ENCODE peak calls at places on chromosome 13, in five cellular contexts. One of them, this sample, is unnamed.

GRCh38 chr13:89890806-89891205 is 1456.7 kb upstream of the MIR17HG start:
- DNase-seq in cardiac fibroblast: no peak
- DNase-seq in AG04450: no peak
- DNase-seq in mammary epithelial cell: no peak
- DNase-seq in GM10248: no peak
- DNase-seq in this sample: no peak

GRCh38 chr13:30737511-30738342 is 2.4 kb downstream of the ALOX5AP start:
- DNase-seq in cardiac fibroblast: no peak
- DNase-seq in AG04450: no peak
- DNase-seq in GM10248: no peak
- DNase-seq in mammary epithelial cell: no peak
- DNase-seq in this sample: no peak

GRCh38 chr13:28181413-28181812 is 43.1 kb downstream of the PAN3 start:
- DNase-seq in mammary epithelial cell: peak; percentile 90
- DNase-seq in GM10248: no peak
- DNase-seq in AG04450: no peak
- DNase-seq in cardiac fibroblast: peak; percentile 15
- DNase-seq in this sample: no peak

GRCh38 chr13:104534847-104535246 is 1468.6 kb upstream of the SLC10A2 start:
- DNase-seq in cardiac fibroblast: no peak
- DNase-seq in mammary epithelial cell: no peak
- DNase-seq in AG04450: no peak
- DNase-seq in GM10248: no peak
- DNase-seq in this sample: no peak

GRCh38 chr13:48165727-48166126 is 67.3 kb upstream of the ITM2B start:
- DNase-seq in AG04450: no peak
- DNase-seq in mammary epithelial cell: no peak
- DNase-seq in cardiac fibroblast: no peak
- DNase-seq in GM10248: no peak
- DNase-seq in this sample: no peak

GRCh38 chr13:90839061-90839460 is 508.4 kb upstream of the MIR17HG start:
- DNase-seq in cardiac fibroblast: no peak
- DNase-seq in AG04450: no peak
- DNase-seq in GM10248: no peak
- DNase-seq in mammary epithelial cell: peak; percentile 38
- DNase-seq in this sample: no peak

GRCh38 chr13:87999791-88000190 is 328.6 kb downstream of the SLITRK5 start:
- DNase-seq in mammary epithelial cell: no peak
- DNase-seq in AG04450: no peak
- DNase-seq in cardiac fibroblast: no peak
- DNase-seq in GM10248: no peak
- DNase-seq in this sample: no peak

GRCh38 chr13:24866488-24866887 is 102.5 kb downstream of the RNF17 start:
- DNase-seq in AG04450: no peak
- DNase-seq in GM10248: no peak
- DNase-seq in mammary epithelial cell: no peak
- DNase-seq in cardiac fibroblast: no peak
- DNase-seq in this sample: no peak

GRCh38 chr13:71252191-71252704 is 614.8 kb downstream of the DACH1 start:
- DNase-seq in mammary epithelial cell: no peak
- DNase-seq in AG04450: no peak
- DNase-seq in GM10248: no peak
- DNase-seq in cardiac fibroblast: peak; percentile 27
- DNase-seq in this sample: no peak
- TF ChIP-seq CTCF in mammary epithelial cell: no peak
- TF ChIP-seq CTCF in AG04450: no peak
- TF ChIP-seq CTCF in GM10248: no peak
- TF ChIP-seq CTCF in cardiac fibroblast: no peak
- TF ChIP-seq CTCF in this sample: no peak

GRCh38 chr13:57632276-57633140 is 964 bp downstream of the PCDH17 start:
- DNase-seq in cardiac fibroblast: peak; percentile 1
- DNase-seq in mammary epithelial cell: no peak
- DNase-seq in GM10248: no peak
- DNase-seq in AG04450: no peak
- DNase-seq in this sample: peak; percentile 24

GRCh38 chr13:57634829-57635165 is 3.3 kb downstream of the PCDH17 start:
- DNase-seq in AG04450: no peak
- DNase-seq in GM10248: no peak
- DNase-seq in mammary epithelial cell: no peak
- DNase-seq in cardiac fibroblast: no peak
- DNase-seq in this sample: no peak

GRCh38 chr13:57633141-57633949 is 1.8 kb downstream of the PCDH17 start:
- DNase-seq in GM10248: no peak
- DNase-seq in cardiac fibroblast: no peak
- DNase-seq in AG04450: no peak
- DNase-seq in mammary epithelial cell: no peak
- DNase-seq in this sample: peak; percentile 15

GRCh38 chr13:57635541-57635940 is 4.0 kb downstream of the PCDH17 start:
- DNase-seq in mammary epithelial cell: no peak
- DNase-seq in cardiac fibroblast: no peak
- DNase-seq in GM10248: no peak
- DNase-seq in AG04450: no peak
- DNase-seq in this sample: no peak

GRCh38 chr13:57633950-57634828 is 2.6 kb downstream of the PCDH17 start:
- DNase-seq in GM10248: no peak
- DNase-seq in mammary epithelial cell: no peak
- DNase-seq in AG04450: no peak
- DNase-seq in cardiac fibroblast: no peak
- DNase-seq in this sample: peak; percentile 13
- TF ChIP-seq CTCF in GM10248: no peak
- TF ChIP-seq CTCF in mammary epithelial cell: no peak
- TF ChIP-seq CTCF in AG04450: no peak
- TF ChIP-seq CTCF in cardiac fibroblast: no peak
- TF ChIP-seq CTCF in this sample: no peak

DNA sequence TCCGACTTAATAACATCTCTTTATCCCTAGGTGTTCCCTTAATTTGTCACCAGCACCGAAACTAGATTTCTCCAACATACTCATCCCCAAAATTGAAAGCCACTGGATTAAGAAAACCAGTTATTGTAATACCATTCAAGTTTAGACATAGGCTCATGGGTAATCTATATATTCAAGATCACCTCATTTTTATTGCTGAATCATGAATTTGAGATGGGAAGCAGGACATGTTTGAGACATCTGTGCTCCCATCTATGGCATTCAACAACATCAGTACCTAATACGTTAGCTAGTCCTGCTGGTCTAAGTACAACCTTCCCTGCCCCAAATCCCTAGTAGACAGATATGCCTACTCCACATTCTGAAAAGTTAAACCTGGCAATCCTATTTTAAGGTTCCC is 820.6 kb downstream of the PCDH9 start:
- DNase-seq in cardiac fibroblast: no peak
- DNase-seq in AG04450: no peak
- DNase-seq in mammary epithelial cell: no peak
- DNase-seq in GM10248: no peak
- DNase-seq in this sample: no peak
- TF ChIP-seq CTCF in cardiac fibroblast: no peak
- TF ChIP-seq CTCF in AG04450: no peak
- TF ChIP-seq CTCF in mammary epithelial cell: no peak
- TF ChIP-seq CTCF in GM10248: no peak
- TF ChIP-seq CTCF in this sample: no peak

GRCh38 chr13:112796190-112796915 is 106.5 kb downstream of the ATP11A start:
- DNase-seq in cardiac fibroblast: no peak
- DNase-seq in GM10248: no peak
- DNase-seq in mammary epithelial cell: no peak
- DNase-seq in AG04450: no peak
- DNase-seq in this sample: no peak
- TF ChIP-seq CTCF in cardiac fibroblast: no peak
- TF ChIP-seq CTCF in GM10248: no peak
- TF ChIP-seq CTCF in mammary epithelial cell: no peak
- TF ChIP-seq CTCF in AG04450: no peak
- TF ChIP-seq CTCF in this sample: no peak

GRCh38 chr13:109198585-109198984 is 569.2 kb downstream of the MYO16 start:
- DNase-seq in mammary epithelial cell: peak; percentile 96
- DNase-seq in AG04450: no peak
- DNase-seq in cardiac fibroblast: no peak
- DNase-seq in GM10248: no peak
- DNase-seq in this sample: no peak

GRCh38 chr13:109199280-109199679 is 569.9 kb downstream of the MYO16 start:
- DNase-seq in GM10248: no peak
- DNase-seq in mammary epithelial cell: no peak
- DNase-seq in cardiac fibroblast: no peak
- DNase-seq in AG04450: no peak
- DNase-seq in this sample: no peak

GRCh38 chr13:109192306-109192705 is 562.9 kb downstream of the MYO16 start:
- DNase-seq in AG04450: no peak
- DNase-seq in cardiac fibroblast: no peak
- DNase-seq in GM10248: no peak
- DNase-seq in mammary epithelial cell: no peak
- DNase-seq in this sample: no peak

GRCh38 chr13:109200556-109200955 is 571.1 kb downstream of the MYO16 start:
- DNase-seq in AG04450: no peak
- DNase-seq in cardiac fibroblast: no peak
- DNase-seq in mammary epithelial cell: no peak
- DNase-seq in GM10248: no peak
- DNase-seq in this sample: no peak

DNA sequence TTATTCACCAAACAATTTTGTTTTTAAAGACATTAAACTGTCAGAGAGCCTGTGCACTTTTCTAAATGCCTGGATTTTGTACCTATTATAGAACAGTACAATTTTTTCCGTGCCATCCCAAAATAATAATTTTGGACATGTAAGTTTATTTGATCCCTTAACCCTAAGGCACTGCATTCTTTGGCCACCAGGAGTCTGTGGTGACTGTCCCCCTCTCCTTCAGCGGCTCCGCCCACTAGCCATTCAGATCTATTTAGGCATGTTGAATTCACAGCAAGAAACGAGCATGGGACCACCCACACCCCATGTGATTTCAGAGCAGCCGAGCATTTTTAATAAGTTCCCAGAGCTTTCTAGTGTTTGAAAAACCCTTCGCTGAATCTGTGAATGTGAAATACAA is 567.5 kb downstream of the MYO16 start:
- DNase-seq in GM10248: no peak
- DNase-seq in AG04450: no peak
- DNase-seq in mammary epithelial cell: no peak
- DNase-seq in cardiac fibroblast: no peak
- DNase-seq in this sample: no peak
- TF ChIP-seq CTCF in GM10248: no peak
- TF ChIP-seq CTCF in AG04450: no peak
- TF ChIP-seq CTCF in mammary epithelial cell: no peak
- TF ChIP-seq CTCF in cardiac fibroblast: no peak
- TF ChIP-seq CTCF in this sample: no peak

This sample was measured in GM13976.